ENCODE peak calls at places on chromosomes 7 and 10, in eight cellular contexts. N is activated gamma-delta T cell treated with anti-CD3 and anti-CD28 coated beads, Interleukin-2, amount 50 U/mL, for 16 hours; F is lower leg skin; Q is dorsolateral prefrontal cortex; I is AG04449; J is stimulated activated CD8-positive, alpha-beta memory T cell treated with anti-CD3 and anti-CD28 coated beads, Interleukin-12 subunit alpha, Interleukin-12 subunit beta, amount 100 ng/mL, for 4 hours; Z is CMK; C is HCT116. T is an unnamed sample.

GRCh38 chr7:113263749-113264148 is 145.4 kb upstream of the SMIM30 start:
- DNase-seq in N (no peak), F (no peak), Q (no peak), I (no peak), J (no peak), Z (no peak), C (no peak), T (no peak)

GRCh38 chr10:11017575-11018425 is at the start of gene CELF2:
- DNase-seq in N (peak), F (peak), Q (no peak), I (no peak), J (peak), Z (no peak), C (no peak), T (peak)

GRCh38 chr10:95208702-95209391 is 14.8 kb downstream of the ACSM6 start:
- DNase-seq in N (no peak), F (no peak), Q (no peak), I (no peak), J (no peak), Z (no peak), C (peak), T (no peak)

GRCh38 chr10:49742683-49743463 is 19.2 kb downstream of the OGDHL start:
- DNase-seq in N (no peak), F (peak), Q (no peak), I (no peak), J (no peak), Z (no peak), C (no peak), T (no peak)

GRCh38 chr7:69190025-69190424 is 408.2 kb upstream of the AUTS2 start:
- DNase-seq in N (no peak), F (no peak), Q (no peak), I (no peak), J (no peak), Z (no peak), C (no peak), T (no peak)

GRCh38 chr10:127492607-127493250 is 56.4 kb upstream of the NPS start:
- DNase-seq in N (no peak), F (no peak), Q (no peak), I (no peak), J (no peak), Z (no peak), C (peak), T (no peak)

GRCh38 chr10:123398180-123398591 is 244.0 kb downstream of the BUB3 start:
- DNase-seq in N (no peak), F (no peak), Q (no peak), I (no peak), J (no peak), Z (no peak), C (no peak), T (no peak)

GRCh38 chr10:73723516-73723915 is 20.7 kb upstream of the SEC24C start:
- DNase-seq in N (no peak), F (no peak), Q (no peak), I (no peak), J (no peak), Z (no peak), C (no peak), T (no peak)

GRCh38 chr7:35714407-35714806 is 19.5 kb upstream of the HERPUD2 start:
- DNase-seq in N (no peak), F (no peak), Q (no peak), I (no peak), J (no peak), Z (no peak), C (no peak), T (no peak)

GRCh38 chr10:90229486-90229885 is 528.1 kb downstream of the KIF20B start:
- DNase-seq in N (no peak), F (no peak), Q (no peak), I (no peak), J (no peak), Z (no peak), C (no peak), T (no peak)

GRCh38 chr10:131580674-131581073 is 269.2 kb upstream of the TCERG1L start:
- DNase-seq in N (no peak), F (peak), Q (no peak), I (no peak), J (no peak), Z (no peak), C (no peak), T (no peak)

GRCh38 chr10:75220258-75220657 is 9.7 kb downstream of the VDAC2 start:
- DNase-seq in N (no peak), F (no peak), Q (no peak), I (no peak), J (no peak), Z (no peak), C (no peak), T (no peak)